ENCODE peak calls at places on chromosomes 6 and 20, in seven cellular contexts. One of them, this sample, is unnamed.

GRCh38 chr6:155174576-155175174 is 89.1 kb upstream of the CLDN20 start:
- DNase-seq in IMR-90: peak; percentile 81
- DNase-seq in endodermal cell: peak; percentile 88
- DNase-seq in psoas muscle: peak; percentile 62
- DNase-seq in stomach: peak; percentile 60
- DNase-seq in sigmoid colon: peak; percentile 69
- DNase-seq in HL-60: peak; percentile 63
- DNase-seq in this sample: peak; percentile 79

GRCh38 chr6:8837343-8837742 is 402.0 kb upstream of the SLC35B3 start:
- DNase-seq in IMR-90: no peak
- DNase-seq in endodermal cell: no peak
- DNase-seq in psoas muscle: no peak
- DNase-seq in stomach: no peak
- DNase-seq in sigmoid colon: no peak
- DNase-seq in HL-60: no peak
- DNase-seq in this sample: no peak

GRCh38 chr6:88376759-88377387 is 210.7 kb upstream of the CNR1 start:
- DNase-seq in IMR-90: peak; percentile 6
- DNase-seq in endodermal cell: no peak
- DNase-seq in psoas muscle: no peak
- DNase-seq in stomach: no peak
- DNase-seq in sigmoid colon: no peak
- DNase-seq in HL-60: no peak
- DNase-seq in this sample: peak; percentile 53

GRCh38 chr6:105363100-105363754 is 39.7 kb downstream of the PREP start:
- DNase-seq in IMR-90: peak; percentile 47
- DNase-seq in endodermal cell: no peak
- DNase-seq in psoas muscle: no peak
- DNase-seq in stomach: no peak
- DNase-seq in sigmoid colon: no peak
- DNase-seq in HL-60: no peak
- DNase-seq in this sample: no peak

GRCh38 chr6:40809627-40810026 is 222.5 kb upstream of the LRFN2 start:
- DNase-seq in IMR-90: no peak
- DNase-seq in endodermal cell: peak; percentile 7
- DNase-seq in psoas muscle: no peak
- DNase-seq in stomach: no peak
- DNase-seq in sigmoid colon: no peak
- DNase-seq in HL-60: no peak
- DNase-seq in this sample: no peak

GRCh38 chr6:89562114-89562815 is 76.3 kb downstream of the LYRM2 start:
- DNase-seq in IMR-90: no peak
- DNase-seq in endodermal cell: no peak
- DNase-seq in psoas muscle: no peak
- DNase-seq in stomach: no peak
- DNase-seq in sigmoid colon: no peak
- DNase-seq in HL-60: no peak
- DNase-seq in this sample: no peak

GRCh38 chr6:17986656-17987575 is 519 bp downstream of the KIF13A start:
- DNase-seq in IMR-90: peak; percentile 39
- DNase-seq in endodermal cell: peak; percentile 83
- DNase-seq in psoas muscle: peak; percentile 78
- DNase-seq in stomach: peak; percentile 52
- DNase-seq in sigmoid colon: peak; percentile 86
- DNase-seq in HL-60: peak; percentile 47
- DNase-seq in this sample: peak; percentile 46

GRCh38 chr6:5172057-5172683 is 87.0 kb downstream of the PPP1R3G start:
- DNase-seq in IMR-90: no peak
- DNase-seq in endodermal cell: no peak
- DNase-seq in psoas muscle: no peak
- DNase-seq in stomach: no peak
- DNase-seq in sigmoid colon: no peak
- DNase-seq in HL-60: no peak
- DNase-seq in this sample: no peak

GRCh38 chr20:1934578-1935573 is 39.7 kb downstream of the SIRPA start:
- DNase-seq in IMR-90: peak; percentile 78
- DNase-seq in endodermal cell: no peak
- DNase-seq in psoas muscle: peak; percentile 91
- DNase-seq in stomach: no peak
- DNase-seq in sigmoid colon: peak; percentile 92
- DNase-seq in HL-60: no peak
- DNase-seq in this sample: peak; percentile 90

GRCh38 chr6:40640591-40641293 is 53.6 kb upstream of the LRFN2 start:
- DNase-seq in IMR-90: no peak
- DNase-seq in endodermal cell: no peak
- DNase-seq in psoas muscle: no peak
- DNase-seq in stomach: no peak
- DNase-seq in sigmoid colon: no peak
- DNase-seq in HL-60: peak; percentile 13
- DNase-seq in this sample: no peak

GRCh38 chr6:167013946-167014345 is 14.7 kb downstream of the CEP43 start:
- DNase-seq in IMR-90: no peak
- DNase-seq in endodermal cell: no peak
- DNase-seq in psoas muscle: no peak
- DNase-seq in stomach: no peak
- DNase-seq in sigmoid colon: no peak
- DNase-seq in HL-60: no peak
- DNase-seq in this sample: no peak

GRCh38 chr6:142235247-142235646 is 66.6 kb upstream of the ADGRG6 start:
- DNase-seq in IMR-90: no peak
- DNase-seq in endodermal cell: no peak
- DNase-seq in psoas muscle: no peak
- DNase-seq in stomach: no peak
- DNase-seq in sigmoid colon: no peak
- DNase-seq in HL-60: no peak
- DNase-seq in this sample: no peak

GRCh38 chr6:160036790-160037206 is 67.9 kb downstream of the IGF2R start:
- DNase-seq in IMR-90: peak; percentile 87
- DNase-seq in endodermal cell: peak; percentile 1
- DNase-seq in psoas muscle: no peak
- DNase-seq in stomach: no peak
- DNase-seq in sigmoid colon: no peak
- DNase-seq in HL-60: no peak
- DNase-seq in this sample: peak; percentile 93

GRCh38 chr20:61737812-61738443 is 327.8 kb downstream of the TAF4 start:
- DNase-seq in IMR-90: no peak
- DNase-seq in endodermal cell: no peak
- DNase-seq in psoas muscle: peak; percentile 23
- DNase-seq in stomach: no peak
- DNase-seq in sigmoid colon: no peak
- DNase-seq in HL-60: no peak
- DNase-seq in this sample: no peak

GRCh38 chr6:35728663-35729348 is 8.0 kb upstream of the ARMC12 start:
- DNase-seq in IMR-90: no peak
- DNase-seq in endodermal cell: no peak
- DNase-seq in psoas muscle: peak; percentile 88
- DNase-seq in stomach: peak; percentile 41
- DNase-seq in sigmoid colon: peak; percentile 87
- DNase-seq in HL-60: peak; percentile 42
- DNase-seq in this sample: no peak

GRCh38 chr20:43584448-43585138 is 6.1 kb upstream of the IFT52 start:
- DNase-seq in IMR-90: peak; percentile 75
- DNase-seq in endodermal cell: no peak
- DNase-seq in psoas muscle: no peak
- DNase-seq in stomach: no peak
- DNase-seq in sigmoid colon: no peak
- DNase-seq in HL-60: no peak
- DNase-seq in this sample: no peak

GRCh38 chr6:125947581-125947980 is 9.0 kb upstream of the HINT3 start:
- DNase-seq in IMR-90: peak; percentile 49
- DNase-seq in endodermal cell: no peak
- DNase-seq in psoas muscle: no peak
- DNase-seq in stomach: peak; percentile 53
- DNase-seq in sigmoid colon: no peak
- DNase-seq in HL-60: no peak
- DNase-seq in this sample: peak; percentile 57

GRCh38 chr6:81228912-81229540 is 523.5 kb downstream of the TENT5A start:
- DNase-seq in IMR-90: peak; percentile 36
- DNase-seq in endodermal cell: no peak
- DNase-seq in psoas muscle: no peak
- DNase-seq in stomach: no peak
- DNase-seq in sigmoid colon: no peak
- DNase-seq in HL-60: no peak
- DNase-seq in this sample: no peak

GRCh38 chr6:43666181-43666920 is 21.2 kb downstream of the MRPS18A start:
- DNase-seq in IMR-90: no peak
- DNase-seq in endodermal cell: no peak
- DNase-seq in psoas muscle: no peak
- DNase-seq in stomach: no peak
- DNase-seq in sigmoid colon: no peak
- DNase-seq in HL-60: no peak
- DNase-seq in this sample: no peak

GRCh38 chr6:7672066-7673062 is 53.5 kb upstream of the BMP6 start:
- DNase-seq in IMR-90: peak; percentile 13
- DNase-seq in endodermal cell: no peak
- DNase-seq in psoas muscle: no peak
- DNase-seq in stomach: no peak
- DNase-seq in sigmoid colon: no peak
- DNase-seq in HL-60: no peak
- DNase-seq in this sample: no peak

DNA sequence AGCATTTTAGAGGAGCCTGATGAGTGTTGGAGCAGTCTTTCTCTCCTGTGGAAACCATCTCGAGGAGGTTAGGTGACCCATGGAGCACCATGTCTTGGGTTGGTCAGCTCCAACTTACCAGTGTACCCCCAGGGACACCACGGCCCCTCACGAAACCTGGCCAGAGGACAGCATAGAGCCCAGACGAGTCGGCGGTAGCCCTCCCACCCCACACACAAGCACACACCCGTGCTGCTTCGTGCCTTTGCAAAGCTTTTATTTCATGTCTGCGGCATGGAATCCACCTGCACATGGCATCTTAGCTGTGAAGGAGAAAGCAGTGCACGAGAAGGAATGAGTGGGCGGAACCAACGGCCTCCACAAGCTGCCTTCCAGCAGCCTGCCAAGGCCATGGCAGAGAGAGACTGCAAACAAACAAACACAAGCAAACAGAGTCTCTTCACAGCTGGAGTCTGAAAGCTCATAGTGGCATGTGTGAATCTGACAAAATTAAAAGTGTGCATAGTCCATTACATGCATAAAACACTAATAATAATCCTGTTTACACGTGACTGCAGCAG is 53.6 kb downstream of the EZR start:
- DNase-seq in IMR-90: no peak
- DNase-seq in endodermal cell: peak; percentile 49
- DNase-seq in psoas muscle: no peak
- DNase-seq in stomach: no peak
- DNase-seq in sigmoid colon: peak; percentile 21
- DNase-seq in HL-60: no peak
- DNase-seq in this sample: no peak
- H3K27ac ChIP-seq in IMR-90: no peak overlapping the region
- H3K27ac ChIP-seq in endodermal cell: no peak overlapping the region
- H3K27ac ChIP-seq in psoas muscle: no peak overlapping the region
- H3K27ac ChIP-seq in stomach: no peak overlapping the region
- H3K27ac ChIP-seq in sigmoid colon: no peak overlapping the region
- H3K27ac ChIP-seq in HL-60: no peak overlapping the region
- H3K27ac ChIP-seq in this sample: peak overlapping the region; percentile 50

GRCh38 chr20:20487811-20488210 is 119.9 kb downstream of the INSM1 start:
- DNase-seq in IMR-90: peak; percentile 38
- DNase-seq in endodermal cell: no peak
- DNase-seq in psoas muscle: no peak
- DNase-seq in stomach: no peak
- DNase-seq in sigmoid colon: no peak
- DNase-seq in HL-60: no peak
- DNase-seq in this sample: no peak

GRCh38 chr20:20488388-20488787 is 120.5 kb downstream of the INSM1 start:
- DNase-seq in IMR-90: no peak
- DNase-seq in endodermal cell: no peak
- DNase-seq in psoas muscle: no peak
- DNase-seq in stomach: no peak
- DNase-seq in sigmoid colon: no peak
- DNase-seq in HL-60: no peak
- DNase-seq in this sample: no peak

GRCh38 chr20:20490673-20491072 is 122.8 kb downstream of the INSM1 start:
- DNase-seq in IMR-90: no peak
- DNase-seq in endodermal cell: no peak
- DNase-seq in psoas muscle: no peak
- DNase-seq in stomach: no peak
- DNase-seq in sigmoid colon: no peak
- DNase-seq in HL-60: no peak
- DNase-seq in this sample: no peak

GRCh38 chr20:20489623-20490341 is 121.9 kb downstream of the INSM1 start:
- DNase-seq in IMR-90: peak; percentile 68
- DNase-seq in endodermal cell: no peak
- DNase-seq in psoas muscle: no peak
- DNase-seq in stomach: no peak
- DNase-seq in sigmoid colon: no peak
- DNase-seq in HL-60: no peak
- DNase-seq in this sample: no peak

GRCh38 chr20:20489054-20489453 is 121.2 kb downstream of the INSM1 start:
- DNase-seq in IMR-90: peak; percentile 69
- DNase-seq in endodermal cell: no peak
- DNase-seq in psoas muscle: no peak
- DNase-seq in stomach: no peak
- DNase-seq in sigmoid colon: no peak
- DNase-seq in HL-60: no peak
- DNase-seq in this sample: no peak
- TF ChIP-seq CTCF in IMR-90: no peak
- TF ChIP-seq CTCF in endodermal cell: no peak
- TF ChIP-seq CTCF in psoas muscle: no peak
- TF ChIP-seq CTCF in stomach: no peak
- TF ChIP-seq CTCF in sigmoid colon: no peak
- TF ChIP-seq CTCF in HL-60: no peak
- TF ChIP-seq CTCF in this sample: no peak

GRCh38 chr20:6764619-6765018 is 2.9 kb upstream of the BMP2 start:
- DNase-seq in IMR-90: no peak
- DNase-seq in endodermal cell: no peak
- DNase-seq in psoas muscle: no peak
- DNase-seq in stomach: no peak
- DNase-seq in sigmoid colon: no peak
- DNase-seq in HL-60: no peak
- DNase-seq in this sample: no peak
- H3K27ac ChIP-seq in IMR-90: no peak overlapping the region
- H3K27ac ChIP-seq in endodermal cell: no peak overlapping the region
- H3K27ac ChIP-seq in psoas muscle: no peak overlapping the region
- H3K27ac ChIP-seq in stomach: no peak overlapping the region
- H3K27ac ChIP-seq in sigmoid colon: no peak overlapping the region
- H3K27ac ChIP-seq in HL-60: no peak overlapping the region
- H3K27ac ChIP-seq in this sample: no peak overlapping the region

DNA sequence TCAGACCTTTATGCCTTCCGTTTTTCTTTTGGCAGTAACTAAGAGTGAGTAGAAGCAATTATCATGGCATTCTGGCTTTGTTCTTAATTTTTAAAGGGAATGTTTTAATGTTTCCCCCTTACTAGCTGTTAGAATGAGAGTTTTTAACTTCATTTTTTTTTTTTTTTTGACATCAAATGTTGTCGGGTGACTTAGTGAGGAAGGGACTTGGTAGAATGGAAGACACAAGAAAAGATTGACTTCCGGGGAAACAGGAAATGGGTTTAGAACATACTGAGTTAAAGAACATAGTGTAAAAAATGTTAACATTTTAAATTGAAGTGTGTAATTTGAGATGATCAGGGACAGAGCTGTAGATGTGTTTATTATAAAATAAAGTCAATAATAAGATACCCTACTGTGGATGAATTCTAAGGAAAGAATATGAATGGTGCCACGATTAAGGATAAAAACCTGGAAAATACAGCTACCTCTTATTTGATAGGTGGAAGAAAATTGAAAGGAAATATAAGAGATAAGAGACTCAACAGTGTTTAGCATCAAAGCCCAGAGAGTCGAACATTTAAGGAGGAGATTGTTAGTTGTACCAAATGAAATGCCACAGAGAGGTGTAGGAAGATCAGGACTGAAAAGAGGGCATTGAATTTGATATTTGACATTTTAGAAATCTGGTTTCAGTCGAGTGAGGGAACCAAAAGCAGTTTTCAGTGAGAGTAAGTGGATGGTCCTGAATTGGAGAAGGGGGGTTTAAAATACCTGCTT is 9.4 kb downstream of the HSF2 start:
- DNase-seq in IMR-90: no peak
- DNase-seq in endodermal cell: no peak
- DNase-seq in psoas muscle: no peak
- DNase-seq in stomach: no peak
- DNase-seq in sigmoid colon: no peak
- DNase-seq in HL-60: no peak
- DNase-seq in this sample: no peak
- TF ChIP-seq CTCF in IMR-90: no peak
- TF ChIP-seq CTCF in endodermal cell: no peak
- TF ChIP-seq CTCF in psoas muscle: no peak
- TF ChIP-seq CTCF in stomach: no peak
- TF ChIP-seq CTCF in sigmoid colon: no peak
- TF ChIP-seq CTCF in HL-60: no peak
- TF ChIP-seq CTCF in this sample: no peak